ENCODE peak calls at places on chromosome 7, in six cellular contexts. Z is fibroblast of lung, D is heart right ventricle, U is endothelial cell of umbilical vein, O is RWPE2, H is thoracic aorta. W is an unnamed sample.

GRCh38 chr7:41275255-41275654 is 427.6 kb downstream of the INHBA start:
- DNase-seq in U (no peak), Z (no peak), H (no peak), O (no peak), D (no peak), W (no peak)

GRCh38 chr7:12031638-12032037 is 179.5 kb upstream of the TMEM106B start:
- DNase-seq in U (peak), H (no peak), D (no peak), O (no peak), Z (peak), W (peak)

GRCh38 chr7:155284496-155285274 is 13.0 kb upstream of the INSIG1 start:
- DNase-seq in D (no peak), O (no peak), Z (no peak), H (no peak), U (no peak), W (no peak)

GRCh38 chr7:44972562-44972961 is 6.3 kb downstream of the MYO1G start:
- DNase-seq in U (no peak), Z (no peak), H (no peak), O (no peak), D (no peak), W (no peak)

GRCh38 chr7:5553298-5553877 is 129.8 kb upstream of the TNRC18 start:
- DNase-seq in O (no peak), Z (no peak), U (no peak), D (no peak), H (no peak), W (no peak)

GRCh38 chr7:105130048-105130447 is 116.0 kb downstream of the KMT2E start:
- DNase-seq in U (no peak), O (no peak), H (no peak), D (no peak), Z (no peak), W (no peak)

GRCh38 chr7:124840435-124840834 is 74.8 kb upstream of the GPR37 start:
- DNase-seq in D (no peak), H (no peak), Z (no peak), O (no peak), U (peak), W (peak)

GRCh38 chr7:41984888-41985287 is 252.1 kb downstream of the GLI3 start:
- DNase-seq in H (no peak), D (no peak), O (no peak), Z (peak), U (peak), W (peak)

GRCh38 chr7:92057375-92057774 is 76.9 kb downstream of the CYP51A1 start:
- DNase-seq in U (no peak), H (no peak), Z (no peak), O (no peak), D (no peak), W (no peak)

GRCh38 chr7:120260111-120260510 is 12.9 kb upstream of the KCND2 start:
- DNase-seq in U (no peak), O (no peak), D (no peak), H (no peak), Z (no peak), W (no peak)

GRCh38 chr7:132930881-132931280 is 151.0 kb downstream of the CHCHD3 start:
- DNase-seq in O (no peak), D (no peak), Z (no peak), H (no peak), U (peak), W (no peak)
- TF ChIP-seq CTCF in O (peak), D (peak), Z (peak), H (no peak), U (peak), W (peak)

GRCh38 chr7:133207687-133208086 is 45.2 kb upstream of the EXOC4 start:
- DNase-seq in U (no peak), O (no peak), Z (no peak), D (no peak), H (no peak), W (peak)
- TF ChIP-seq CTCF in U (peak), O (no peak), Z (peak), D (no peak), H (no peak), W (peak)

GRCh38 chr7:100044719-100045118 is 4.9 kb upstream of the ZSCAN21 start:
- DNase-seq in D (no peak), U (no peak), Z (no peak), O (no peak), H (no peak), W (no peak)
- TF ChIP-seq CTCF in D (no peak), U (no peak), Z (no peak), O (peak), H (no peak), W (peak)

DNA sequence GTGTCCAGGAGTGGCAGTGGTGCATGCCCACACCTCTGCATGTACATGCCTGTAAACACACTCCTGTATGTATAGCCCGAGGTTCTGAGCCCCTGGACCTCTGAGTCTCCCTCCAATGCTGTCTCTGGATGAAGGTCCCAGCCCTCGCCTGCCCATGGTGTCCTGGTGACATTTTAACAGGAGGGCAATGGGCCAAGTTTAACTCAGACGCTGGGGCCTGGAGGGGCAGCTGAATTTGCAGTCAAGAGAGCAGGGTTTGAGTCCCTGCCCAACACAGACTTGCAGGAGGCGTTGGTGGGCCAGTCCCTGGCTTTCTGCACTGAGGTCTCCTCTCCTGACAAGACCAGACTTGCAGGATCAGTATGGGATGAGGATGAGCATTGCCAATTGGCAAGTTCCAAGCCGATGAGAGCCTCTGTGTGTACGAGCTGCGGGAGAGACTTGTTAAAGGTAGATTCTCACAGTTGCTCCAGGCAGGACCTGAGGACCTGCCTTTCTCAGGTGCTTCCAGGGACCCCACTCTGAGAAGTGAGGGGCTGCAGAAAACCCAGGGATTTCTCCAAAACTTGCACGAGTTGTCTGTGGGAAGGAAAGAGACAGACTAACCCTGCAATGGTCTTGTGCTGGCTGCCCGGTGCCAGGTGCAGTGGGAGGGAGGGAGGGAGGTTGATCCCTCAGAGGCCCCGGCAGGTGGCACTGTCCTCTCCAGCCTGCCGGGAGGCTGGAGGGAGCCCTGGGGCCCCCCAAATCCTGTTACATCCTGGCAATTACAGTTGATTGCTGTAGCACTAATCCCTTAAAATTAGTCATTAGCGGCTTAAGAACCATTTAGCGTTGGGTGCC is 142.0 kb downstream of the ELFN1 start:
- DNase-seq in O (no peak), H (no peak), D (no peak), U (no peak), Z (no peak), W (no peak)
- TF ChIP-seq CTCF in O (peak), H (no peak), D (peak), U (peak), Z (peak), W (no peak)

GRCh38 chr7:70355591-70356323 is 757.5 kb downstream of the AUTS2 start:
- DNase-seq in D (no peak), O (no peak), H (no peak), U (no peak), Z (no peak), W (no peak)
- TF ChIP-seq CTCF in D (no peak), O (no peak), H (no peak), U (no peak), Z (no peak), W (no peak)